ENCODE peak calls at places on chromosomes 4 and X, in nine cellular contexts. C is nephron progenitor cell, W is left ventricle myocardium inferior, D is NB4, I is IMR-90, T is fibroblast of pulmonary artery, G is B cell, R is fibroblast of the aortic adventitia, M is endothelial cell of umbilical vein. K is an unnamed sample.

GRCh38 chr4:4792516-4792915 is 66.9 kb upstream of the MSX1 start:
- DNase-seq in C (no peak), W (no peak), D (no peak), I (peak; percentile 67), T (peak; percentile 18), G (no peak), R (peak; percentile 85), M (no peak), K (no peak)

GRCh38 chr4:99945718-99946345 is 586 bp downstream of the DNAJB14 start:
- DNase-seq in C (no peak), W (no peak), D (peak; percentile 57), I (peak; percentile 21), T (peak; percentile 29), G (no peak), R (no peak), M (peak; percentile 49), K (no peak)

GRCh38 chr4:98662619-98663225 is 4.3 kb upstream of the TSPAN5 start:
- DNase-seq in C (no peak), W (no peak), D (no peak), I (peak; percentile 9), T (no peak), G (peak; percentile 20), R (no peak), M (no peak), K (no peak)

GRCh38 chr4:48290146-48290772 is 20.6 kb upstream of the TEC start:
- DNase-seq in C (no peak), W (no peak), D (peak; percentile 30), I (no peak), T (peak; percentile 31), G (peak; percentile 54), R (peak; percentile 22), M (peak; percentile 22), K (no peak)

GRCh38 chrX:68710870-68711576 is 63.6 kb downstream of the STARD8 start:
- DNase-seq in C (peak; percentile 48), W (no peak), D (peak; percentile 59), I (peak; percentile 53), T (peak; percentile 62), G (no peak), R (peak; percentile 66), M (peak; percentile 32), K (no peak)

GRCh38 chr4:36241771-36242170 is 2.5 kb downstream of the ARAP2 start:
- DNase-seq in C (no peak), W (no peak), D (no peak), I (no peak), T (no peak), G (peak; percentile 42), R (no peak), M (no peak), K (no peak)

GRCh38 chrX:153477039-153477438 is 6.7 kb upstream of the HAUS7 start:
- DNase-seq in C (peak; percentile 39), W (no peak), D (no peak), I (peak; percentile 59), T (peak; percentile 59), G (no peak), R (peak; percentile 72), M (peak; percentile 87), K (no peak)

GRCh38 chr4:478373-478772 is 20.6 kb downstream of the ZNF721 start:
- DNase-seq in C (no peak), W (no peak), D (peak; percentile 45), I (peak; percentile 44), T (peak; percentile 36), G (no peak), R (peak; percentile 9), M (peak; percentile 67), K (no peak)

GRCh38 chr4:99848576-99848975 is 31.9 kb downstream of the DAPP1 start:
- DNase-seq in C (no peak), W (no peak), D (no peak), I (no peak), T (no peak), G (no peak), R (no peak), M (no peak), K (no peak)

GRCh38 chr4:176044589-176044951 is 21.1 kb upstream of the WDR17 start:
- DNase-seq in C (no peak), W (no peak), D (no peak), I (peak; percentile 8), T (peak; percentile 17), G (no peak), R (peak; percentile 45), M (no peak), K (peak; percentile 36)

GRCh38 chr4:137474711-137475301 is 57.5 kb downstream of the PCDH18 start:
- DNase-seq in C (no peak), W (no peak), D (no peak), I (peak; percentile 70), T (peak; percentile 75), G (no peak), R (peak; percentile 73), M (no peak), K (no peak)

GRCh38 chr4:152277333-152277732 is 258.6 kb downstream of the FBXW7 start:
- DNase-seq in C (no peak), W (no peak), D (no peak), I (no peak), T (no peak), G (no peak), R (no peak), M (no peak), K (no peak)

GRCh38 chrX:23901805-23902204 is 5.9 kb downstream of the APOO start:
- DNase-seq in C (peak; percentile 21), W (no peak), D (peak; percentile 91), I (peak; percentile 77), T (peak; percentile 90), G (peak; percentile 44), R (peak; percentile 86), M (peak; percentile 81), K (no peak)

GRCh38 chr4:2878346-2878745 is 34.7 kb downstream of the ADD1 start:
- DNase-seq in C (no peak), W (no peak), D (no peak), I (no peak), T (peak; percentile 59), G (no peak), R (peak; percentile 70), M (peak; percentile 24), K (no peak)

GRCh38 chr4:87060957-87061356 is 126.1 kb downstream of the AFF1 start:
- DNase-seq in C (no peak), W (no peak), D (no peak), I (peak; percentile 88), T (no peak), G (no peak), R (no peak), M (no peak), K (no peak)

GRCh38 chr4:152188801-152189200 is 347.1 kb downstream of the FBXW7 start:
- DNase-seq in C (no peak), W (no peak), D (no peak), I (no peak), T (no peak), G (no peak), R (no peak), M (no peak), K (no peak)

GRCh38 chr4:184347251-184348239 is 126.8 kb downstream of the IRF2 start:
- DNase-seq in C (peak; percentile 36), W (peak; percentile 37), D (peak; percentile 96), I (peak; percentile 68), T (peak; percentile 52), G (peak; percentile 44), R (peak; percentile 47), M (peak; percentile 47), K (no peak)

GRCh38 chr4:8274772-8275241 is 5.3 kb downstream of the HTRA3 start:
- DNase-seq in C (peak; percentile 84), W (peak; percentile 90), D (peak; percentile 49), I (peak; percentile 93), T (peak; percentile 95), G (no peak), R (peak; percentile 97), M (no peak), K (peak; percentile 58)

GRCh38 chrX:9538544-9539045 is 73.7 kb downstream of the TBL1X start:
- DNase-seq in C (no peak), W (no peak), D (peak; percentile 39), I (no peak), T (no peak), G (no peak), R (no peak), M (no peak), K (no peak)

GRCh38 chr4:123977623-123978022 is 581.0 kb downstream of the SPRY1 start:
- DNase-seq in C (no peak), W (no peak), D (no peak), I (peak; percentile 26), T (no peak), G (no peak), R (no peak), M (peak; percentile 53), K (no peak)

GRCh38 chr4:74292111-74292870 is 16.0 kb upstream of the EPGN start:
- DNase-seq in C (no peak), W (no peak), D (no peak), I (peak; percentile 5), T (no peak), G (no peak), R (no peak), M (no peak), K (no peak)

GRCh38 chrX:1006156-1006730 is 206.2 kb downstream of the CRLF2 start:
- DNase-seq in C (no peak), W (no peak), D (no peak), I (no peak), T (no peak), G (no peak), R (no peak), M (no peak), K (no peak)

GRCh38 chr4:168942985-168943384 is 67.1 kb downstream of the CBR4 start:
- DNase-seq in C (no peak), W (no peak), D (peak; percentile 12), I (no peak), T (no peak), G (no peak), R (no peak), M (no peak), K (no peak)
- TF ChIP-seq CTCF in C (peak; percentile 37), W (peak; percentile 47), D (peak; percentile 48), I (peak; percentile 44), T (peak; percentile 49), G (peak; percentile 56), R (peak; percentile 52), M (peak; percentile 46), K (no peak)

GRCh38 chr4:164949448-164950118 is 27.9 kb downstream of the TRIM61 start:
- DNase-seq in C (peak; percentile 18), W (no peak), D (no peak), I (no peak), T (no peak), G (no peak), R (no peak), M (no peak), K (no peak)
- TF ChIP-seq CTCF in C (no peak), W (no peak), D (peak; percentile 11), I (no peak), T (no peak), G (no peak), R (no peak), M (no peak), K (peak; percentile 11)

GRCh38 chr4:183288955-183289354 is 31.1 kb downstream of the CLDN22 start:
- DNase-seq in C (no peak), W (no peak), D (no peak), I (no peak), T (no peak), G (no peak), R (no peak), M (no peak), K (no peak)
- TF ChIP-seq CTCF in C (no peak), W (no peak), D (no peak), I (no peak), T (no peak), G (no peak), R (no peak), M (no peak), K (no peak)

DNA sequence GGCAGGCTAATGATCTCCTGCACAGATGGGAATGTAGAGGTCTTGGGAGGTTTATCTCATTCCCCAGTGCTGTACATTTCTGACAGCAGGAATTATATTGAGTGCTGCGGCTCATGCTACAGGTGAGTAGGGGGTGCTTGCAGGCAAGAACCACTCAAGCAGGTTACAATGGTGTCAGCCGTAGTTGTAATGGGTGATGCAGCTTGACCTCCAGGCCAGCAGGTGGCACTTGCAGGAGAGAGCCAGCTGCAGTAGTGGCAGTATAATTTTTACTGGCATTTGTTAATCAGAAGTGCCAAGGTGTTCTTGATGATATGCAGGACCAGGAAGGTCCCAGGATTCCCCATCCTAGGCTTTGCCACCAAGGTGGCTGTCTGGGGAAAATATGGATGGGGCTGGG is 759.6 kb upstream of the NDST4 start:
- DNase-seq in C (no peak), W (no peak), D (no peak), I (no peak), T (no peak), G (no peak), R (no peak), M (no peak), K (no peak)
- TF ChIP-seq CTCF in C (no peak), W (no peak), D (peak; percentile 24), I (no peak), T (no peak), G (no peak), R (no peak), M (no peak), K (no peak)